ENCODE peak calls at places on chromosomes 13 and 19, in four cellular contexts. One of them, this sample, is unnamed.

GRCh38 chr19:36139473-36140288 is at the start of gene CAPNS1:
- DNase-seq in K562: peak; percentile 96
- DNase-seq in HepG2: peak; percentile 88
- DNase-seq in HCT116: peak; percentile 95
- DNase-seq in this sample: peak; percentile 90

GRCh38 chr13:48151343-48151742 is 56.4 kb upstream of the MED4 start:
- DNase-seq in HepG2: no peak
- DNase-seq in K562: no peak
- DNase-seq in HCT116: no peak
- DNase-seq in this sample: no peak

GRCh38 chr13:99226493-99226892 is 25.8 kb downstream of the UBAC2 start:
- DNase-seq in HCT116: no peak
- DNase-seq in HepG2: no peak
- DNase-seq in K562: no peak
- DNase-seq in this sample: no peak

GRCh38 chr13:39656325-39656677 is 839 bp downstream of the COG6 start:
- DNase-seq in HCT116: no peak
- DNase-seq in K562: no peak
- DNase-seq in HepG2: no peak
- DNase-seq in this sample: no peak

GRCh38 chr19:45591004-45591637 is 6.5 kb upstream of the OPA3 start:
- DNase-seq in HepG2: peak; percentile 64
- DNase-seq in K562: peak; percentile 84
- DNase-seq in HCT116: no peak
- DNase-seq in this sample: no peak

GRCh38 chr13:37107868-37108267 is 2.4 kb upstream of the CSNK1A1L start:
- DNase-seq in HepG2: no peak
- DNase-seq in K562: no peak
- DNase-seq in HCT116: no peak
- DNase-seq in this sample: no peak

GRCh38 chr13:68099616-68100015 is 869.5 kb upstream of the PCDH9 start:
- DNase-seq in HCT116: peak; percentile 0
- DNase-seq in HepG2: no peak
- DNase-seq in K562: no peak
- DNase-seq in this sample: peak; percentile 10

GRCh38 chr13:104854007-104854406 is 1681.5 kb downstream of the EFNB2 start:
- DNase-seq in HCT116: no peak
- DNase-seq in K562: no peak
- DNase-seq in HepG2: no peak
- DNase-seq in this sample: no peak

GRCh38 chr19:12667903-12668302 is 1.3 kb downstream of the WDR83 start:
- DNase-seq in K562: no peak
- DNase-seq in HCT116: no peak
- DNase-seq in HepG2: no peak
- DNase-seq in this sample: no peak
- H3K4me3 ChIP-seq in K562: peak overlapping the region; percentile 74
- H3K4me3 ChIP-seq in HCT116: peak overlapping the region; percentile 98
- H3K4me3 ChIP-seq in HepG2: peak overlapping the region; percentile 96
- H3K4me3 ChIP-seq in this sample: no peak overlapping the region

DNA sequence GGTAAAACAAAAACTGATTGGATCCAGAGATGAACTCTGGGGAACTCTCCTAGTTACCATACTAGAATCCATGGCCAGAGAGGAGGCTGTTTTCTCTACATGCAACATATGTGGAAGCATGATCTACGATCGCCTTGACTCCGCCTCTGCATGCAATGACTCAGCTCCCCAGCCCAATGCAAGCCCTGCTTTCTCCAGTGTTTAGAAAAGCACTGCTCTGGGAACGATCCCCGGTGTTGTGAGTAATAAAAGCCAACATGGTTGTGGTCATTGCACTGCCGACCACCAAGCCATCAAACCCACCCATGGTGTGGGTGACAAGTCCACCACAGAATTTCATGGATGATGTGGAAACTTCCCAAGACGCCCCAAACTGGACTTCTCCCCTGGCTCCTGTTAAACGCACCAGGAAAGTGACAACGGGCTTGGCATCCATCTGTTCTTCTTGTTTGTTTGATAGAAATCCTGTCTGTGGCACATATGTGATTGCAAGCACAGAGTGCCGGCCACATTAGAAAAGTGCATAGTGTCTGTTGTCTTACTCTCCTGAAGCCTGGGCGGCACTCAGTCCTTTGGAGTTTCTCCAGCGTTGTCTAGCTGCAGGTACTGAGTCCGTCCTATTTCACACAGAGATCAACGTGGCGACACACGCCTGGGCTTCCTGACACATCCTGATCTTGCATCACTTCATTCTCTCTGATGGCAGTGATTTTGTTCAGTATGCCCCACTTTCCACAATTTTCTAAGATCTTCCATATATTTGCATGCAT is 36.4 kb upstream of the VSTM2B start:
- DNase-seq in HepG2: no peak
- DNase-seq in K562: no peak
- DNase-seq in HCT116: no peak
- DNase-seq in this sample: no peak
- TF ChIP-seq TCF7L2 in HepG2: no peak
- TF ChIP-seq TCF7L2 in K562: no peak
- TF ChIP-seq TCF7L2 in HCT116: no peak
- TF ChIP-seq TCF7L2 in this sample: no peak

DNA sequence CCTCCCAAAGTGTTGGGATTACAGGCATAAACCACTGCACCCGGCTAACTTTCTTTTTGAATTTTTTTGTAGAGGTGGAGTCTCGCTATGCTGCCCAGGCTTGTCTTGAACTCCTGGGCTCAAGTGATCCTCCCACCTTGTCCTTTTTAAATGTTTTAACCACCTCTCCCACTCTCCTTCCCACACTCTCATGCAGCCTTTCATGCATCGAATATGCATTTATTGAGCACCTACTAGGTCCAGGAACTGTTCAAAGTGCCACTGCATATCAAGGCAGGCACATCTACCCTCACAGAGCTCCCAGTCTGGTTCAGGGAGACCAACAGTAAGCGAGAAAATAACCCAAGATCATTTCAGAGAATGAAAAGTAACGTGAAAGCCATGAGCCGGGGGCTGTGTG is 1.2 kb downstream of the TICAM1 start:
- DNase-seq in HCT116: no peak
- DNase-seq in K562: no peak
- DNase-seq in HepG2: no peak
- DNase-seq in this sample: no peak
- H3K4me3 ChIP-seq in HCT116: peak overlapping the region; percentile 94
- H3K4me3 ChIP-seq in K562: peak overlapping the region; percentile 98
- H3K4me3 ChIP-seq in HepG2: peak overlapping the region; percentile 96
- H3K4me3 ChIP-seq in this sample: peak overlapping the region; percentile 85

GRCh38 chr19:7658219-7658686 is 10.6 kb upstream of the RETN start:
- DNase-seq in K562: no peak
- DNase-seq in HCT116: no peak
- DNase-seq in HepG2: no peak
- DNase-seq in this sample: no peak
- TF ChIP-seq TCF7L2 in K562: no peak
- TF ChIP-seq TCF7L2 in HCT116: no peak
- TF ChIP-seq TCF7L2 in HepG2: no peak
- TF ChIP-seq TCF7L2 in this sample: no peak